ENCODE peak calls at places on chromosomes 13 and 19, in nine cellular contexts. One of them, this sample, is unnamed.

GRCh38 chr19:41354343-41354974 is 737 bp upstream of the TGFB1 start:
- DNase-seq in ascending aorta: no peak
- DNase-seq in NCI-H1105 treated with DMSO at 0.1 percent for 48 hours: no peak
- DNase-seq in endothelial cell: no peak
- DNase-seq in stomach: no peak
- DNase-seq in bronchial epithelial cell: no peak
- DNase-seq in substantia nigra: no peak
- DNase-seq in OCI-M1: no peak
- DNase-seq in stimulated activated CD4-positive, alpha-beta T cell treated with anti-CD3 and anti-CD28 coated beads, Interleukin-2, amount 100 ng/mL, for 48 hours: no peak
- DNase-seq in this sample: no peak

GRCh38 chr19:2180114-2180513 is 16.4 kb downstream of the DOT1L start:
- DNase-seq in bronchial epithelial cell: no peak
- DNase-seq in NCI-H1105 treated with DMSO at 0.1 percent for 48 hours: no peak
- DNase-seq in OCI-M1: no peak
- DNase-seq in ascending aorta: no peak
- DNase-seq in stomach: no peak
- DNase-seq in stimulated activated CD4-positive, alpha-beta T cell treated with anti-CD3 and anti-CD28 coated beads, Interleukin-2, amount 100 ng/mL, for 48 hours: no peak
- DNase-seq in substantia nigra: no peak
- DNase-seq in endothelial cell: no peak
- DNase-seq in this sample: no peak

GRCh38 chr19:58033741-58034475 is at the start of gene ZSCAN1:
- DNase-seq in NCI-H1105 treated with DMSO at 0.1 percent for 48 hours: no peak
- DNase-seq in ascending aorta: peak
- DNase-seq in stimulated activated CD4-positive, alpha-beta T cell treated with anti-CD3 and anti-CD28 coated beads, Interleukin-2, amount 100 ng/mL, for 48 hours: no peak
- DNase-seq in stomach: peak
- DNase-seq in bronchial epithelial cell: peak
- DNase-seq in endothelial cell: peak
- DNase-seq in OCI-M1: peak
- DNase-seq in substantia nigra: peak
- DNase-seq in this sample: no peak

GRCh38 chr19:50362656-50363424 is 2.6 kb downstream of the NAPSA start:
- DNase-seq in bronchial epithelial cell: peak
- DNase-seq in stomach: no peak
- DNase-seq in substantia nigra: no peak
- DNase-seq in stimulated activated CD4-positive, alpha-beta T cell treated with anti-CD3 and anti-CD28 coated beads, Interleukin-2, amount 100 ng/mL, for 48 hours: peak
- DNase-seq in OCI-M1: no peak
- DNase-seq in NCI-H1105 treated with DMSO at 0.1 percent for 48 hours: no peak
- DNase-seq in ascending aorta: no peak
- DNase-seq in endothelial cell: no peak
- DNase-seq in this sample: no peak

GRCh38 chr19:32874605-32875004 is 5.0 kb upstream of the SLC7A9 start:
- DNase-seq in stimulated activated CD4-positive, alpha-beta T cell treated with anti-CD3 and anti-CD28 coated beads, Interleukin-2, amount 100 ng/mL, for 48 hours: no peak
- DNase-seq in stomach: no peak
- DNase-seq in OCI-M1: no peak
- DNase-seq in bronchial epithelial cell: no peak
- DNase-seq in substantia nigra: no peak
- DNase-seq in endothelial cell: no peak
- DNase-seq in NCI-H1105 treated with DMSO at 0.1 percent for 48 hours: no peak
- DNase-seq in ascending aorta: no peak
- DNase-seq in this sample: no peak

GRCh38 chr13:43865892-43866291 is 13.6 kb downstream of the CCDC122 start:
- DNase-seq in ascending aorta: no peak
- DNase-seq in stomach: no peak
- DNase-seq in bronchial epithelial cell: peak
- DNase-seq in endothelial cell: no peak
- DNase-seq in OCI-M1: peak
- DNase-seq in NCI-H1105 treated with DMSO at 0.1 percent for 48 hours: no peak
- DNase-seq in stimulated activated CD4-positive, alpha-beta T cell treated with anti-CD3 and anti-CD28 coated beads, Interleukin-2, amount 100 ng/mL, for 48 hours: no peak
- DNase-seq in substantia nigra: no peak
- DNase-seq in this sample: no peak

GRCh38 chr19:39499082-39499642 is 415 bp downstream of the DLL3 start:
- DNase-seq in endothelial cell: peak
- DNase-seq in bronchial epithelial cell: no peak
- DNase-seq in OCI-M1: no peak
- DNase-seq in NCI-H1105 treated with DMSO at 0.1 percent for 48 hours: peak
- DNase-seq in stomach: no peak
- DNase-seq in ascending aorta: no peak
- DNase-seq in substantia nigra: no peak
- DNase-seq in stimulated activated CD4-positive, alpha-beta T cell treated with anti-CD3 and anti-CD28 coated beads, Interleukin-2, amount 100 ng/mL, for 48 hours: no peak
- DNase-seq in this sample: no peak

GRCh38 chr19:33724723-33725060 is 72.0 kb upstream of the KCTD15 start:
- DNase-seq in bronchial epithelial cell: no peak
- DNase-seq in stimulated activated CD4-positive, alpha-beta T cell treated with anti-CD3 and anti-CD28 coated beads, Interleukin-2, amount 100 ng/mL, for 48 hours: no peak
- DNase-seq in NCI-H1105 treated with DMSO at 0.1 percent for 48 hours: no peak
- DNase-seq in OCI-M1: no peak
- DNase-seq in endothelial cell: no peak
- DNase-seq in substantia nigra: no peak
- DNase-seq in stomach: no peak
- DNase-seq in ascending aorta: no peak
- DNase-seq in this sample: no peak

GRCh38 chr13:65940720-65941119 is 1289.4 kb downstream of the PCDH9 start:
- DNase-seq in OCI-M1: no peak
- DNase-seq in stimulated activated CD4-positive, alpha-beta T cell treated with anti-CD3 and anti-CD28 coated beads, Interleukin-2, amount 100 ng/mL, for 48 hours: no peak
- DNase-seq in stomach: no peak
- DNase-seq in ascending aorta: no peak
- DNase-seq in NCI-H1105 treated with DMSO at 0.1 percent for 48 hours: peak
- DNase-seq in endothelial cell: no peak
- DNase-seq in substantia nigra: no peak
- DNase-seq in bronchial epithelial cell: no peak
- DNase-seq in this sample: no peak

GRCh38 chr19:43780706-43781525 is at the start of gene KCNN4:
- DNase-seq in substantia nigra: no peak
- DNase-seq in stimulated activated CD4-positive, alpha-beta T cell treated with anti-CD3 and anti-CD28 coated beads, Interleukin-2, amount 100 ng/mL, for 48 hours: peak
- DNase-seq in stomach: peak
- DNase-seq in NCI-H1105 treated with DMSO at 0.1 percent for 48 hours: no peak
- DNase-seq in ascending aorta: no peak
- DNase-seq in bronchial epithelial cell: peak
- DNase-seq in OCI-M1: peak
- DNase-seq in endothelial cell: no peak
- DNase-seq in this sample: peak

GRCh38 chr19:4705413-4706131 is 18.1 kb downstream of the DPP9 start:
- DNase-seq in NCI-H1105 treated with DMSO at 0.1 percent for 48 hours: no peak
- DNase-seq in OCI-M1: no peak
- DNase-seq in bronchial epithelial cell: no peak
- DNase-seq in ascending aorta: no peak
- DNase-seq in stomach: no peak
- DNase-seq in substantia nigra: no peak
- DNase-seq in endothelial cell: no peak
- DNase-seq in stimulated activated CD4-positive, alpha-beta T cell treated with anti-CD3 and anti-CD28 coated beads, Interleukin-2, amount 100 ng/mL, for 48 hours: no peak
- DNase-seq in this sample: no peak

GRCh38 chr19:36215276-36216171 is 618 bp downstream of the ZNF146 start:
- DNase-seq in substantia nigra: no peak
- DNase-seq in NCI-H1105 treated with DMSO at 0.1 percent for 48 hours: no peak
- DNase-seq in bronchial epithelial cell: peak
- DNase-seq in OCI-M1: peak
- DNase-seq in ascending aorta: no peak
- DNase-seq in stomach: no peak
- DNase-seq in endothelial cell: no peak
- DNase-seq in stimulated activated CD4-positive, alpha-beta T cell treated with anti-CD3 and anti-CD28 coated beads, Interleukin-2, amount 100 ng/mL, for 48 hours: peak
- DNase-seq in this sample: no peak

GRCh38 chr19:30074741-30075460 is 132.9 kb downstream of the URI1 start:
- DNase-seq in ascending aorta: peak
- DNase-seq in OCI-M1: no peak
- DNase-seq in stomach: no peak
- DNase-seq in bronchial epithelial cell: no peak
- DNase-seq in NCI-H1105 treated with DMSO at 0.1 percent for 48 hours: no peak
- DNase-seq in stimulated activated CD4-positive, alpha-beta T cell treated with anti-CD3 and anti-CD28 coated beads, Interleukin-2, amount 100 ng/mL, for 48 hours: no peak
- DNase-seq in substantia nigra: no peak
- DNase-seq in endothelial cell: no peak
- DNase-seq in this sample: no peak

GRCh38 chr19:30648321-30648720 is 276.1 kb downstream of the ZNF536 start:
- DNase-seq in substantia nigra: no peak
- DNase-seq in bronchial epithelial cell: no peak
- DNase-seq in NCI-H1105 treated with DMSO at 0.1 percent for 48 hours: no peak
- DNase-seq in stomach: no peak
- DNase-seq in OCI-M1: no peak
- DNase-seq in endothelial cell: peak
- DNase-seq in ascending aorta: peak
- DNase-seq in stimulated activated CD4-positive, alpha-beta T cell treated with anti-CD3 and anti-CD28 coated beads, Interleukin-2, amount 100 ng/mL, for 48 hours: no peak
- DNase-seq in this sample: no peak

GRCh38 chr19:1041835-1042685 is 2.2 kb downstream of the ABCA7 start:
- DNase-seq in NCI-H1105 treated with DMSO at 0.1 percent for 48 hours: peak
- DNase-seq in OCI-M1: no peak
- DNase-seq in stimulated activated CD4-positive, alpha-beta T cell treated with anti-CD3 and anti-CD28 coated beads, Interleukin-2, amount 100 ng/mL, for 48 hours: no peak
- DNase-seq in substantia nigra: no peak
- DNase-seq in endothelial cell: no peak
- DNase-seq in bronchial epithelial cell: no peak
- DNase-seq in ascending aorta: no peak
- DNase-seq in stomach: peak
- DNase-seq in this sample: no peak

GRCh38 chr13:34620073-34620858 is 321.8 kb upstream of the NBEA start:
- DNase-seq in stomach: no peak
- DNase-seq in NCI-H1105 treated with DMSO at 0.1 percent for 48 hours: peak
- DNase-seq in stimulated activated CD4-positive, alpha-beta T cell treated with anti-CD3 and anti-CD28 coated beads, Interleukin-2, amount 100 ng/mL, for 48 hours: no peak
- DNase-seq in ascending aorta: no peak
- DNase-seq in OCI-M1: no peak
- DNase-seq in endothelial cell: no peak
- DNase-seq in substantia nigra: no peak
- DNase-seq in bronchial epithelial cell: no peak
- DNase-seq in this sample: no peak

GRCh38 chr19:8569066-8569761 is 8.0 kb downstream of the MYO1F start:
- DNase-seq in stimulated activated CD4-positive, alpha-beta T cell treated with anti-CD3 and anti-CD28 coated beads, Interleukin-2, amount 100 ng/mL, for 48 hours: no peak
- DNase-seq in NCI-H1105 treated with DMSO at 0.1 percent for 48 hours: no peak
- DNase-seq in substantia nigra: no peak
- DNase-seq in ascending aorta: peak
- DNase-seq in stomach: peak
- DNase-seq in endothelial cell: no peak
- DNase-seq in OCI-M1: peak
- DNase-seq in bronchial epithelial cell: peak
- DNase-seq in this sample: peak

GRCh38 chr13:27449081-27449603 is 1.2 kb downstream of the MTIF3 start:
- DNase-seq in OCI-M1: no peak
- DNase-seq in endothelial cell: no peak
- DNase-seq in bronchial epithelial cell: no peak
- DNase-seq in ascending aorta: no peak
- DNase-seq in stomach: no peak
- DNase-seq in NCI-H1105 treated with DMSO at 0.1 percent for 48 hours: no peak
- DNase-seq in stimulated activated CD4-positive, alpha-beta T cell treated with anti-CD3 and anti-CD28 coated beads, Interleukin-2, amount 100 ng/mL, for 48 hours: no peak
- DNase-seq in substantia nigra: no peak
- DNase-seq in this sample: no peak

GRCh38 chr13:23399254-23399796 is 34.2 kb downstream of the SACS start:
- DNase-seq in ascending aorta: no peak
- DNase-seq in stimulated activated CD4-positive, alpha-beta T cell treated with anti-CD3 and anti-CD28 coated beads, Interleukin-2, amount 100 ng/mL, for 48 hours: no peak
- DNase-seq in bronchial epithelial cell: no peak
- DNase-seq in substantia nigra: no peak
- DNase-seq in OCI-M1: no peak
- DNase-seq in endothelial cell: no peak
- DNase-seq in stomach: no peak
- DNase-seq in NCI-H1105 treated with DMSO at 0.1 percent for 48 hours: no peak
- DNase-seq in this sample: peak

GRCh38 chr19:55385236-55385748 is 440 bp upstream of the RPL28 start:
- DNase-seq in substantia nigra: peak
- DNase-seq in OCI-M1: peak
- DNase-seq in ascending aorta: peak
- DNase-seq in NCI-H1105 treated with DMSO at 0.1 percent for 48 hours: peak
- DNase-seq in bronchial epithelial cell: peak
- DNase-seq in stimulated activated CD4-positive, alpha-beta T cell treated with anti-CD3 and anti-CD28 coated beads, Interleukin-2, amount 100 ng/mL, for 48 hours: peak
- DNase-seq in stomach: peak
- DNase-seq in endothelial cell: peak
- DNase-seq in this sample: peak

GRCh38 chr13:61410669-61411297 is 4.9 kb downstream of the PCDH20 start:
- DNase-seq in NCI-H1105 treated with DMSO at 0.1 percent for 48 hours: peak
- DNase-seq in substantia nigra: no peak
- DNase-seq in stimulated activated CD4-positive, alpha-beta T cell treated with anti-CD3 and anti-CD28 coated beads, Interleukin-2, amount 100 ng/mL, for 48 hours: no peak
- DNase-seq in ascending aorta: no peak
- DNase-seq in endothelial cell: no peak
- DNase-seq in stomach: no peak
- DNase-seq in OCI-M1: peak
- DNase-seq in bronchial epithelial cell: peak
- DNase-seq in this sample: peak

GRCh38 chr13:65656740-65657329 is 1573.3 kb downstream of the PCDH9 start:
- DNase-seq in stomach: no peak
- DNase-seq in stimulated activated CD4-positive, alpha-beta T cell treated with anti-CD3 and anti-CD28 coated beads, Interleukin-2, amount 100 ng/mL, for 48 hours: no peak
- DNase-seq in endothelial cell: no peak
- DNase-seq in NCI-H1105 treated with DMSO at 0.1 percent for 48 hours: peak
- DNase-seq in OCI-M1: peak
- DNase-seq in bronchial epithelial cell: peak
- DNase-seq in substantia nigra: no peak
- DNase-seq in ascending aorta: no peak
- DNase-seq in this sample: no peak

GRCh38 chr19:5060591-5061339 is 91.9 kb downstream of the KDM4B start:
- DNase-seq in substantia nigra: no peak
- DNase-seq in ascending aorta: no peak
- DNase-seq in NCI-H1105 treated with DMSO at 0.1 percent for 48 hours: no peak
- DNase-seq in endothelial cell: no peak
- DNase-seq in bronchial epithelial cell: no peak
- DNase-seq in OCI-M1: no peak
- DNase-seq in stomach: no peak
- DNase-seq in stimulated activated CD4-positive, alpha-beta T cell treated with anti-CD3 and anti-CD28 coated beads, Interleukin-2, amount 100 ng/mL, for 48 hours: no peak
- DNase-seq in this sample: no peak

GRCh38 chr19:1251503-1252220 is 3.3 kb downstream of the MIDN start:
- DNase-seq in bronchial epithelial cell: peak
- DNase-seq in stimulated activated CD4-positive, alpha-beta T cell treated with anti-CD3 and anti-CD28 coated beads, Interleukin-2, amount 100 ng/mL, for 48 hours: no peak
- DNase-seq in NCI-H1105 treated with DMSO at 0.1 percent for 48 hours: no peak
- DNase-seq in stomach: no peak
- DNase-seq in OCI-M1: no peak
- DNase-seq in ascending aorta: no peak
- DNase-seq in endothelial cell: peak
- DNase-seq in substantia nigra: no peak
- DNase-seq in this sample: peak

GRCh38 chr13:113192902-113193301 is 15.6 kb downstream of the PCID2 start:
- DNase-seq in stomach: no peak
- DNase-seq in NCI-H1105 treated with DMSO at 0.1 percent for 48 hours: no peak
- DNase-seq in stimulated activated CD4-positive, alpha-beta T cell treated with anti-CD3 and anti-CD28 coated beads, Interleukin-2, amount 100 ng/mL, for 48 hours: no peak
- DNase-seq in bronchial epithelial cell: peak
- DNase-seq in ascending aorta: no peak
- DNase-seq in endothelial cell: no peak
- DNase-seq in substantia nigra: no peak
- DNase-seq in OCI-M1: no peak
- DNase-seq in this sample: peak

GRCh38 chr19:9857920-9858746 is 23.0 kb downstream of the PIN1 start:
- DNase-seq in substantia nigra: no peak
- DNase-seq in stomach: no peak
- DNase-seq in OCI-M1: peak
- DNase-seq in ascending aorta: no peak
- DNase-seq in stimulated activated CD4-positive, alpha-beta T cell treated with anti-CD3 and anti-CD28 coated beads, Interleukin-2, amount 100 ng/mL, for 48 hours: no peak
- DNase-seq in bronchial epithelial cell: peak
- DNase-seq in endothelial cell: no peak
- DNase-seq in NCI-H1105 treated with DMSO at 0.1 percent for 48 hours: no peak
- DNase-seq in this sample: peak

GRCh38 chr19:37692956-37693660 is 26.5 kb downstream of the ZNF607 start:
- DNase-seq in substantia nigra: no peak
- DNase-seq in bronchial epithelial cell: no peak
- DNase-seq in NCI-H1105 treated with DMSO at 0.1 percent for 48 hours: no peak
- DNase-seq in endothelial cell: no peak
- DNase-seq in stomach: no peak
- DNase-seq in ascending aorta: no peak
- DNase-seq in stimulated activated CD4-positive, alpha-beta T cell treated with anti-CD3 and anti-CD28 coated beads, Interleukin-2, amount 100 ng/mL, for 48 hours: no peak
- DNase-seq in OCI-M1: peak
- DNase-seq in this sample: no peak

GRCh38 chr13:73913043-73913740 is 221.0 kb downstream of the KLF12 start:
- DNase-seq in substantia nigra: no peak
- DNase-seq in OCI-M1: no peak
- DNase-seq in NCI-H1105 treated with DMSO at 0.1 percent for 48 hours: no peak
- DNase-seq in ascending aorta: no peak
- DNase-seq in endothelial cell: no peak
- DNase-seq in stimulated activated CD4-positive, alpha-beta T cell treated with anti-CD3 and anti-CD28 coated beads, Interleukin-2, amount 100 ng/mL, for 48 hours: no peak
- DNase-seq in stomach: no peak
- DNase-seq in bronchial epithelial cell: peak
- DNase-seq in this sample: no peak

GRCh38 chr13:26914624-26915023 is 154.0 kb upstream of the GPR12 start:
- DNase-seq in NCI-H1105 treated with DMSO at 0.1 percent for 48 hours: peak
- DNase-seq in endothelial cell: no peak
- DNase-seq in OCI-M1: peak
- DNase-seq in stomach: no peak
- DNase-seq in ascending aorta: no peak
- DNase-seq in substantia nigra: no peak
- DNase-seq in bronchial epithelial cell: peak
- DNase-seq in stimulated activated CD4-positive, alpha-beta T cell treated with anti-CD3 and anti-CD28 coated beads, Interleukin-2, amount 100 ng/mL, for 48 hours: no peak
- DNase-seq in this sample: peak